ENCODE peak calls at places on chromosomes 6 and 20, in eight cellular contexts. U, V, P, R, M, T, Z and D are unnamed samples.

GRCh38 chr6:2986722-2987196 is 12.9 kb upstream of the NQO2 start:
- DNase-seq in Z (peak), M (peak), V (no peak), U (peak), R (peak), T (no peak), P (no peak), D (no peak)

GRCh38 chr6:16684896-16685554 is 76.2 kb downstream of the ATXN1 start:
- DNase-seq in R (no peak), U (peak), Z (no peak), P (no peak), T (peak), V (no peak), M (no peak), D (no peak)

GRCh38 chr6:128569737-128570438 is 49.5 kb upstream of the PTPRK start:
- DNase-seq in P (no peak), U (peak), M (no peak), Z (peak), R (peak), V (no peak), T (no peak), D (no peak)

GRCh38 chr20:5569021-5569420 is 181.2 kb upstream of the SHLD1 start:
- DNase-seq in V (no peak), R (peak), P (no peak), T (peak), M (peak), Z (no peak), U (no peak), D (no peak)

GRCh38 chr6:149395185-149395584 is 4.9 kb upstream of the SUMO4 start:
- DNase-seq in U (no peak), V (no peak), M (no peak), T (no peak), R (no peak), P (no peak), Z (no peak), D (no peak)

GRCh38 chr20:4455996-4456395 is 265.7 kb upstream of the PRND start:
- DNase-seq in V (no peak), T (no peak), U (no peak), Z (no peak), M (no peak), P (no peak), R (no peak), D (no peak)

GRCh38 chr20:17430515-17430914 is 100.7 kb downstream of the BFSP1 start:
- DNase-seq in V (no peak), R (no peak), T (no peak), Z (no peak), U (no peak), P (no peak), M (no peak), D (no peak)

GRCh38 chr6:45533394-45533793 is 155.7 kb upstream of the SUPT3H start:
- DNase-seq in T (no peak), M (no peak), Z (no peak), R (no peak), V (no peak), P (no peak), U (no peak), D (no peak)

GRCh38 chr6:17265570-17265969 is 15.6 kb upstream of the RBM24 start:
- DNase-seq in V (no peak), R (no peak), T (no peak), Z (no peak), M (no peak), P (no peak), U (no peak), D (no peak)

GRCh38 chr20:34516874-34517542 is 786 bp downstream of the DYNLRB1 start:
- DNase-seq in P (no peak), V (no peak), R (no peak), T (no peak), M (no peak), Z (no peak), U (no peak), D (peak)

GRCh38 chr20:50308166-50308512 is 117.5 kb downstream of the CEBPB start:
- DNase-seq in M (no peak), V (no peak), P (no peak), R (no peak), Z (no peak), T (no peak), U (no peak), D (peak)

GRCh38 chr6:4308354-4308753 is 173.0 kb upstream of the ECI2 start:
- DNase-seq in M (no peak), Z (no peak), P (no peak), V (no peak), R (no peak), T (no peak), U (no peak), D (no peak)

GRCh38 chr6:41683460-41684310 is 45.4 kb downstream of the MDFI start:
- DNase-seq in R (peak), Z (no peak), V (peak), M (peak), U (no peak), P (peak), T (peak), D (peak)

GRCh38 chr6:159105716-159106115 is 60.9 kb upstream of the TAGAP start:
- DNase-seq in U (no peak), M (no peak), V (no peak), T (no peak), R (no peak), P (no peak), Z (no peak), D (no peak)

GRCh38 chr6:87907521-87907920 is 140.1 kb upstream of the SPACA1 start:
- DNase-seq in M (no peak), Z (peak), V (no peak), T (no peak), R (peak), U (peak), P (no peak), D (no peak)

GRCh38 chr6:121823437-121823851 is 388.0 kb downstream of the GJA1 start:
- DNase-seq in U (peak), R (peak), V (no peak), M (no peak), T (no peak), P (peak), Z (peak), D (no peak)

GRCh38 chr6:42451595-42452170 is at the start of gene TRERF1:
- DNase-seq in P (peak), T (peak), U (peak), R (no peak), V (peak), M (peak), Z (no peak), D (peak)

GRCh38 chr6:38573800-38574395 is 65.8 kb downstream of the BTBD9 start:
- DNase-seq in Z (no peak), U (no peak), T (no peak), M (no peak), V (no peak), P (no peak), R (no peak), D (no peak)

GRCh38 chr20:49563015-49563980 is 4.6 kb downstream of the PTGIS start:
- DNase-seq in U (no peak), T (no peak), M (no peak), V (no peak), Z (no peak), R (no peak), P (peak), D (no peak)

GRCh38 chr6:112029045-112029822 is 24.7 kb upstream of the CCN6 start:
- DNase-seq in P (peak), V (peak), R (peak), Z (no peak), U (no peak), M (peak), T (peak), D (peak)

GRCh38 chr20:31981784-31982183 is 13.8 kb downstream of the XKR7 start:
- DNase-seq in V (no peak), P (no peak), U (no peak), M (no peak), Z (no peak), T (no peak), R (no peak), D (no peak)

GRCh38 chr6:6629416-6629815 is 40.9 kb downstream of the LY86 start:
- DNase-seq in Z (no peak), U (no peak), T (no peak), M (no peak), V (no peak), R (no peak), P (peak), D (no peak)

GRCh38 chr6:37320649-37321048 is 33.1 kb upstream of the RNF8 start:
- DNase-seq in Z (no peak), U (no peak), R (no peak), P (no peak), M (no peak), V (no peak), T (no peak), D (no peak)

GRCh38 chr20:1626528-1627192 is 6.9 kb upstream of the SIRPB1 start:
- DNase-seq in P (no peak), M (no peak), Z (no peak), R (no peak), T (no peak), V (no peak), U (no peak), D (peak)

GRCh38 chr6:16698988-16699868 is 62.0 kb downstream of the ATXN1 start:
- DNase-seq in V (no peak), R (no peak), U (no peak), Z (no peak), P (no peak), T (no peak), M (no peak), D (no peak)

GRCh38 chr6:5279891-5280338 is 18.6 kb downstream of the FARS2 start:
- DNase-seq in Z (no peak), R (no peak), U (no peak), P (no peak), T (no peak), V (no peak), M (no peak), D (no peak)

GRCh38 chr6:95967594-95967993 is 48.2 kb upstream of the FUT9 start:
- DNase-seq in Z (no peak), M (no peak), V (no peak), P (no peak), U (no peak), T (no peak), R (no peak), D (no peak)

GRCh38 chr6:113350521-113350920 is 506.6 kb upstream of the MARCKS start:
- DNase-seq in Z (no peak), T (no peak), M (no peak), U (no peak), R (no peak), P (no peak), V (no peak), D (no peak)

GRCh38 chr20:1508576-1508975 is 17.4 kb upstream of the SIRPB2 start:
- DNase-seq in V (no peak), R (no peak), T (no peak), Z (no peak), M (no peak), U (no peak), P (no peak), D (no peak)

GRCh38 chr6:13006578-13007300 is 290.2 kb downstream of the PHACTR1 start:
- DNase-seq in R (no peak), P (no peak), M (no peak), V (no peak), U (peak), Z (peak), T (no peak), D (no peak)

GRCh38 chr6:166999845-167000253 is 652 bp downstream of the CEP43 start:
- DNase-seq in V (no peak), Z (no peak), T (no peak), R (no peak), M (peak), P (no peak), U (no peak), D (no peak)

GRCh38 chr6:126188271-126188909 is 151.5 kb upstream of the CENPW start:
- DNase-seq in R (peak), U (peak), P (no peak), Z (peak), V (no peak), T (no peak), M (no peak), D (no peak)

GRCh38 chr6:21402368-21402767 is 191.2 kb upstream of the SOX4 start:
- DNase-seq in T (no peak), U (no peak), R (no peak), M (peak), V (no peak), P (peak), Z (peak), D (no peak)

GRCh38 chr6:143361536-143362191 is 88.8 kb downstream of the ADAT2 start:
- DNase-seq in P (no peak), U (no peak), Z (no peak), R (peak), V (no peak), M (no peak), T (no peak), D (no peak)

GRCh38 chr6:47149554-47149953 is 107.4 kb upstream of the ADGRF1 start:
- DNase-seq in Z (no peak), P (no peak), U (no peak), R (no peak), T (no peak), V (no peak), M (no peak), D (no peak)

GRCh38 chr6:168600381-168600780 is 159.4 kb downstream of the SMOC2 start:
- DNase-seq in P (no peak), T (no peak), Z (no peak), M (no peak), V (no peak), U (no peak), R (no peak), D (peak)

GRCh38 chr6:107340881-107341280 is 118.5 kb downstream of the PDSS2 start:
- DNase-seq in Z (no peak), M (no peak), R (no peak), V (no peak), P (no peak), T (no peak), U (no peak), D (no peak)

GRCh38 chr6:63935732-63936131 is 300.1 kb downstream of the PHF3 start:
- DNase-seq in R (no peak), P (no peak), U (no peak), T (no peak), M (no peak), V (no peak), Z (no peak), D (no peak)

DNA sequence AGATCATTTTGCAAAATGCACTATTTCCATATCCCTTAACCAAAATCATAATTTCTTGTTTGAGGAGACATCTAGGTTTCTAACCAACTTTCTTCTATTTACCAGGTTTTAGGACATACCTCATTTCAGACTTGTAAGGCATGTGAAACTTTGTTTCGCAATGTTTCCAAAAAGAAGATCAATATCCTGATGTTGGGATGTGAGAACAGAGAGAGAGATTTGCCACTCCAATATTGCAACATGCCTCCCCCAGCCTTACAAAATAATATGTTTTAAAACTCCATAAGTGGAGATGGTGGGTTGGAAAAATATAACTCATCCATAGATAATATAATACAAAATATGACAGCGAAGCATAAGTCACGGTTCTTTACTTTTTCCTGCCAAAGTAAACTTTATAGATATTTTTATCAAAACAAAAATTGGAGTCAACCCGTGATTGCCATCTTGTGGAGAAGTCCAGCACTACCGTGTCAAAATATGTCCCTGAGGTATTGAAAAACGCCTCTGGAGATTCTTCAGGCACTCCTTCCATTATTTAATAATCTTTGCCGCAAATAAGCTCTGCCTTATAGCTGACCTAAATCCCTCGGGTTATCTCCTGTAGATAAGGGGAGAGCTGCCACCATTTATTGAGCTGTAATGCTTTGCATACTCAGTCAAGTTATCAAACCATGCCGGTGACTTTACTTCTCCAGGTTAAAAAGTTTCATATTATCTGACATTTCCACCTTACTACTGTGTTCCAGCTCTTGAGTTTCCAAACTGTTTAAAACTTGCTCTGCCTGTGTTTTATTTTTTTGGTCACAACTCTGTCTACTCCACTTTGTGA is 534.2 kb downstream of the HACE1 start:
- DNase-seq in P (peak), Z (no peak), U (peak), T (no peak), R (no peak), M (peak), V (no peak), D (no peak)
- H3K4me3 ChIP-seq in P (no peak), Z (no peak), U (no peak), T (no peak), R (no peak), M (no peak), V (no peak), D (no peak)

DNA sequence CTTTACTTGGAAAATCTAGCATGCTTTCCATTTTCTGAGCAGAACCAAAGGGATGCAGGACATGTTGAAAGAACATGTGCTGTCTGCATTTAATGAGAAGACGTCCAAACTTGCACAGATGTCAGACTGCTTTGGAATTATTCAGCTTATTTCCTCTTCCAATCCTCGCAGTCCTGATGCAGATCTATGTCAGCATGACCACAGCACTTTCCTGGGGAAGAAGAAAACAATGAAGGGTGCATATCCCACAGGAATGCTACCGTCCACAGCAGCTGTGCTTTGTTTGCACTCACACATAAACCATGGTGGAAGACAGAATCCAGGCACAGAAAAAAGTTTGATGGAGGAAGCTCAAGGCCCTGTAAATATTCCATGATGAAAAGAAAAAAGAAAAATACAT is 1274.1 kb upstream of the MAP3K7 start:
- DNase-seq in R (peak), M (no peak), P (no peak), Z (no peak), T (no peak), V (no peak), U (peak), D (no peak)
- H3K4me3 ChIP-seq in R (no peak), M (no peak), P (no peak), Z (no peak), T (no peak), V (no peak), U (no peak), D (no peak)

GRCh38 chr20:3121955-3122610 is 37.6 kb upstream of the AVP start:
- DNase-seq in R (no peak), U (no peak), M (no peak), V (no peak), Z (no peak), P (no peak), T (no peak), D (no peak)

GRCh38 chr20:3119044-3119443 is 34.5 kb upstream of the AVP start:
- DNase-seq in P (no peak), V (no peak), R (no peak), M (no peak), Z (no peak), T (no peak), U (no peak), D (no peak)

GRCh38 chr20:3123542-3123941 is 36.1 kb downstream of the FASTKD5 start:
- DNase-seq in R (no peak), V (no peak), T (no peak), P (no peak), Z (no peak), U (peak), M (no peak), D (no peak)

GRCh38 chr20:3116341-3116740 is 31.8 kb upstream of the AVP start:
- DNase-seq in M (no peak), P (no peak), T (no peak), U (no peak), Z (no peak), R (no peak), V (no peak), D (no peak)

GRCh38 chr20:3121271-3121911 is 36.9 kb upstream of the AVP start:
- DNase-seq in V (no peak), P (no peak), T (no peak), R (no peak), Z (no peak), U (no peak), M (no peak), D (no peak)
- H3K4me3 ChIP-seq in V (no peak), P (no peak), T (peak), R (no peak), Z (no peak), U (no peak), M (no peak), D (no peak)

DNA sequence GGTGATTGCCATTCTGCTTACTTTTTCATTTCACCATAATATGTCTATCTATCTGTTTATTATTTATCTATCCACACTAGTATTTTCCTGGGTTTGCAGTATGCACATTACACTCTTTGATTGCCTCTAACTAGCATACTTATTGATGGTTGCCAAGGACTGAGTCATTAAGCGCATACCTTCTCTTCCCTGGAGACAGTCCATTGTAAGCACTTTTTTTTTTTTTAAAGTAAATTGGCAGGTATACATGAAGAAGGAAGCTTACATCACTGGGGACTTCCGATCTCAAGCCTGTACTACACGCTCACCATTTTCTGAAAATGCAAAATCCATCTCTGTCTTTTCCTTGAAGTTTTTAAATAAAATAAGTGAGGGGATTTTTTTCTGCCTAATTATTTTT is 63.6 kb downstream of the HMGN3 start:
- DNase-seq in V (no peak), M (no peak), P (no peak), T (no peak), Z (no peak), R (peak), U (peak), D (no peak)
- H3K4me3 ChIP-seq in V (no peak), M (no peak), P (no peak), T (no peak), Z (no peak), R (no peak), U (no peak), D (no peak)

GRCh38 chr6:164928366-164929154 is 380.8 kb downstream of the C6orf118 start:
- DNase-seq in M (no peak), U (no peak), T (no peak), P (no peak), R (no peak), Z (no peak), V (no peak), D (no peak)

GRCh38 chr6:164929155-164929977 is 380.0 kb downstream of the C6orf118 start:
- DNase-seq in Z (no peak), R (no peak), P (no peak), T (no peak), V (no peak), U (no peak), M (no peak), D (no peak)

GRCh38 chr6:164927288-164928040 is 381.9 kb downstream of the C6orf118 start:
- DNase-seq in Z (no peak), U (no peak), P (peak), M (peak), T (peak), R (peak), V (peak), D (peak)

GRCh38 chr6:164926686-164927085 is 382.7 kb downstream of the C6orf118 start:
- DNase-seq in P (no peak), R (no peak), Z (no peak), U (no peak), T (no peak), V (no peak), M (no peak), D (no peak)

GRCh38 chr6:164928041-164928321 is 381.4 kb downstream of the C6orf118 start:
- DNase-seq in P (no peak), T (no peak), R (no peak), U (no peak), M (no peak), V (no peak), Z (no peak), D (no peak)
- H3K4me3 ChIP-seq in P (no peak), T (no peak), R (peak), U (peak), M (no peak), V (peak), Z (no peak), D (no peak)